ENCODE peak calls at places on chromosomes 6 and 20, in five cellular contexts. V, N, H, C and L are unnamed samples.

GRCh38 chr6:161750677-161751076 is 476.8 kb upstream of the AGPAT4 start:
- DNase-seq in N (no peak), C (no peak), H (no peak), V (no peak), L (no peak)

GRCh38 chr20:24766143-24766527 is 182.9 kb upstream of the CST7 start:
- DNase-seq in N (no peak), V (no peak), H (no peak), C (no peak), L (no peak)

GRCh38 chr6:19408331-19408730 is 428.8 kb upstream of the ID4 start:
- DNase-seq in N (no peak), H (no peak), V (no peak), C (no peak), L (no peak)

GRCh38 chr6:89843070-89843469 is 13.4 kb downstream of the CASP8AP2 start:
- DNase-seq in N (no peak), C (no peak), V (no peak), H (no peak), L (no peak)

GRCh38 chr6:166460473-166461437 is 78.0 kb upstream of the MPC1 start:
- DNase-seq in H (no peak), C (no peak), V (no peak), N (no peak), L (peak; percentile 7)

GRCh38 chr20:19864130-19864529 is 106.1 kb downstream of the RIN2 start:
- DNase-seq in C (no peak), H (no peak), V (no peak), N (no peak), L (no peak)

GRCh38 chr20:11902264-11902663 is 15.4 kb upstream of the BTBD3 start:
- DNase-seq in N (no peak), H (no peak), C (no peak), V (no peak), L (no peak)

GRCh38 chr6:13425971-13426931 is 61.1 kb downstream of the GFOD1 start:
- DNase-seq in N (peak; percentile 11), V (no peak), H (no peak), C (no peak), L (no peak)

GRCh38 chr20:59526242-59527225 is 77.8 kb upstream of the PHACTR3 start:
- DNase-seq in V (no peak), C (no peak), H (peak; percentile 53), N (peak; percentile 17), L (no peak)

GRCh38 chr20:58459058-58459743 is 56.0 kb downstream of the APCDD1L start:
- DNase-seq in H (no peak), V (no peak), N (no peak), C (no peak), L (no peak)

GRCh38 chr6:112117554-112117953 is 30.2 kb downstream of the FAM229B start:
- DNase-seq in H (no peak), N (no peak), C (no peak), V (no peak), L (no peak)

GRCh38 chr6:91099501-91099900 is 512.6 kb upstream of the MAP3K7 start:
- DNase-seq in V (no peak), C (no peak), H (no peak), N (no peak), L (no peak)

GRCh38 chr6:133242761-133243590 is 1.8 kb downstream of the EYA4 start:
- DNase-seq in C (no peak), H (peak; percentile 59), N (peak; percentile 5), V (no peak), L (no peak)

GRCh38 chr20:49367113-49367512 is 89.3 kb upstream of the ZNFX1 start:
- DNase-seq in C (no peak), H (no peak), N (no peak), V (no peak), L (no peak)

GRCh38 chr6:139418426-139419132 is 44.1 kb upstream of the CITED2 start:
- DNase-seq in V (no peak), N (no peak), C (no peak), H (no peak), L (no peak)

GRCh38 chr6:14476793-14477531 is 359.4 kb downstream of the CD83 start:
- DNase-seq in C (no peak), H (no peak), V (peak; percentile 76), N (no peak), L (peak; percentile 96)

GRCh38 chr6:3405182-3405518 is 51.7 kb downstream of the SLC22A23 start:
- DNase-seq in C (no peak), V (no peak), N (no peak), H (no peak), L (no peak)

GRCh38 chr6:56874328-56874727 is 80.6 kb upstream of the BEND6 start:
- DNase-seq in C (no peak), N (no peak), H (no peak), V (no peak), L (no peak)

GRCh38 chr6:168359794-168360193 is 40.2 kb upstream of the DACT2 start:
- DNase-seq in N (no peak), V (no peak), H (no peak), C (no peak), L (no peak)

GRCh38 chr6:132190097-132190814 is 211.0 kb downstream of the MOXD1 start:
- DNase-seq in C (no peak), H (no peak), N (no peak), V (no peak), L (peak; percentile 89)

GRCh38 chr20:23156170-23156841 is 70.2 kb upstream of the CD93 start:
- DNase-seq in V (no peak), C (no peak), N (no peak), H (peak; percentile 28), L (no peak)

GRCh38 chr6:156795825-156796224 is 18.6 kb downstream of the ARID1B start:
- DNase-seq in H (no peak), C (no peak), N (no peak), V (no peak), L (no peak)

GRCh38 chr20:57043091-57043490 is 223.3 kb downstream of the BMP7 start:
- DNase-seq in N (no peak), H (no peak), C (no peak), V (no peak), L (no peak)

GRCh38 chr20:17225891-17226409 is 890 bp upstream of the PCSK2 start:
- DNase-seq in H (peak; percentile 56), V (peak; percentile 24), C (no peak), N (peak; percentile 22), L (no peak)

GRCh38 chr6:36358235-36358915 is 21.7 kb upstream of the BNIP5 start:
- DNase-seq in N (no peak), H (no peak), V (peak; percentile 35), C (no peak), L (no peak)

GRCh38 chr6:33632603-33633039 is 11.5 kb downstream of the ITPR3 start:
- DNase-seq in N (peak; percentile 63), V (peak; percentile 30), C (peak; percentile 64), H (peak; percentile 96), L (no peak)

GRCh38 chr20:50584687-50585086 is 74.5 kb downstream of the PTPN1 start:
- DNase-seq in N (no peak), C (no peak), H (no peak), V (no peak), L (no peak)
- H3K36me3 ChIP-seq in N (peaks cover 28% of the 10 kb centered on the region), C (peaks cover 56% of the 10 kb centered on the region), H (peaks cover 2% of the 10 kb centered on the region), V (no peaks in the 10 kb centered on the region), L (peaks cover 38% of the 10 kb centered on the region)

DNA sequence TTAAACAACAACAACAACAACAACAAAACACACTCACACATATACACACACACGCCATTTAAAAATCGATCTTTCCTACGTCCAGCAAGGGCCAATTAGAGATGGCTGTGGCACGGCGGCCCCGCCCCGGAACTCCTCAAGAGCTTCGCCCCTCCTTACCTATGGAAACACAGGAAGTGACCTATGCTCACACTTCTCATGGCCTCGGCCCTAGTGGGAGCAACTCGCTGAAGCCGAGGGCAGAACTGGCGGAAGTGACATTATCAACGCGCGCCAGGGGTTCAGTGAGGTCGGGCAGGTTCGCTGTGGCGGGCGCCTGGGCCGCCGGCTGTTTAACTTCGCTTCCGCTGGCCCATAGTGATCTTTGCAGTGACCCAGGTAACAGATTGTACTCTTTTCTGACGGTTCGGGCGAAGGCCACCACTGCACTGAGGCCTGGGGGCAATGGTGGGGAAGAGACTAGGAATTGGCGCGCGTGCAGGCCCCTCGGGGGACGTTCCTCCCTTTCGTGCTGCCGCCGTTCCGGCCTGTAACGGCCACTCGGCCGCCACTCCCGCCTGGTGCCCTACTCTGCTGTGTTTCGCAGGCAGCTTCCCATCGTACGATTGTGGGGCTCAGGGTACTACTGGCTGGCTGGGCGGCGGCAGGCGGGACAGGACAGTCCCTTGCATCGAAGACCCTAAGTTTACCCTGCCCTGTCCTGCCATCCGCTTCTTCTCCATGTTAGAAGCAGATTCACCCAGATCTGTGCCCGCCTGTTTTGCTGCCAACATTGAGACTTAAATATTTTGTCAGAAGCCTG is at the start of gene TBP:
- DNase-seq in V (peak; percentile 95), N (peak; percentile 99), H (peak; percentile 97), C (peak; percentile 97), L (peak; percentile 91)
- H3K4me3 ChIP-seq in V (peak within 1 kb of the TSS; percentile 84), N (peak within 1 kb of the TSS; percentile 68), H (peak within 1 kb of the TSS; percentile 99), C (peak within 1 kb of the TSS; percentile 61), L (peak within 1 kb of the TSS; percentile 96)

GRCh38 chr6:7215140-7215539 is 97.9 kb downstream of the SSR1 start:
- DNase-seq in C (no peak), H (no peak), N (no peak), V (no peak), L (no peak)
- H3K36me3 ChIP-seq in C (peaks cover 51% of the 10 kb centered on the region), H (peaks cover 3% of the 10 kb centered on the region), N (peaks cover 19% of the 10 kb centered on the region), V (no peaks in the 10 kb centered on the region), L (peaks cover 22% of the 10 kb centered on the region)

GRCh38 chr6:138331444-138331843 is 46.3 kb upstream of the SMIM28 start:
- DNase-seq in N (no peak), C (no peak), V (no peak), H (no peak), L (no peak)
- H3K4me3 ChIP-seq in N (no peak overlapping the region), C (no peak overlapping the region), V (no peak overlapping the region), H (peak overlapping the region; percentile 21), L (no peak overlapping the region)

GRCh38 chr6:42498473-42499128 is 46.9 kb upstream of the TRERF1 start:
- DNase-seq in C (no peak), N (peak; percentile 81), H (no peak), V (no peak), L (no peak)

DNA sequence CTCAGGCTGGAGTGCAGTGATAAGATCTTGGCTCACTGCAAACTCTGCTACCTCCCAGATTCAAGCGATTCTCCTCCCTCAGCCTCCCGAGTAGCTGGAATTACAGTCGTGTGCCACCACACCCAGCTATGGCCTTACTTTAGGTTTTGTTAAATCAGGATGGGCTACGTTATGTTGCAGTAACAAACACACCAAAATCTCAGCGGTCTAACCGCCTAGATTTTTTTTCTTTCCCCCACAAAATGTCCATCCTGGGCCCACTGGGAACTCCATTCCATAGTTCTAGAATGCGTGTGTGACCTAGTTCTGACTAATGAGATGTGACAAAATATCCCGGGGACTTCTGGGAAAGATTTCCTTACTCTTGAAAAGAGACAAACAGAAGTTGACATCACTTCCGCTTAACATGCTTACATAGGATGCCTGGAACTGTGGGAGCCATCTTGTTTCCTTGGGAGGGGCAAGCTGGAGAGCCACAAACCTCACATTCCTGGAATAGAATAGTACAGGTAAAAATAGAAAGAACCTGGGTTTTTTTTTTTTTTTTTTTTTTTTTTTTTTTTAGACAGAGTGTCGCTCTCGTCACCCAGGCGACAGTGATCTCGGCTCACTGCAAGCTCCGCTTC is 42.3 kb upstream of the TRERF1 start:
- DNase-seq in N (no peak), V (no peak), C (no peak), H (no peak), L (no peak)
- H3K36me3 ChIP-seq in N (no peaks in the 10 kb centered on the region), V (no peaks in the 10 kb centered on the region), C (no peaks in the 10 kb centered on the region), H (no peaks in the 10 kb centered on the region), L (no peaks in the 10 kb centered on the region)

DNA sequence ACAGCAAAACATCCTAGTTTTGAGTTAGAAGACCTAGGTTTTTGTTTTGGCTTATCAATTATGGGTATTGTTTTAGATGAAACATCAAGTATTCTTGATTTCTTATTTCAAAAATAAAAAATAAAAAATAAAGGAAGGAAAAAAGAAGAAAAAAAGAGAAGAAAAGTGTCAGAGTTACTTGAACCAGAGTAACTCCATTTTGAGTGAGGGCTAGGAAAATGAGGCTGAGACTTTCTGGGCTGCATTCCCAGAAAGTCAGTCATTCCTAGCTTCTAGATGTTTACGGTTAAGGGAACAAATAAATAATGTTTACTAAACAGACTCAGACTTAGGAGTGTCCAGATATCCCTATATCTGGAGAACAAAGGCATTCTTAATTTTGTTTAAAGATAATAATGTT is 45.3 kb upstream of the HFE start:
- DNase-seq in H (no peak), N (no peak), V (no peak), C (no peak), L (no peak)
- H3K4me3 ChIP-seq in H (no peak overlapping the region), N (no peak overlapping the region), V (no peak overlapping the region), C (no peak overlapping the region), L (no peak overlapping the region)